ENCODE peak calls at places on chromosomes 11 and 22, in seven cellular contexts. S is fibroblast of lung, L is MM.1S, V is GM23338, B is IMR-90, H is endothelial cell of umbilical vein, Z is Karpas-422. E is an unnamed sample. For H4K20me1, the result is how much of the 10 kb centered on the place peaks cover.

GRCh38 chr11:113991170-113991569 is 16.3 kb downstream of the HTR3A start:
- DNase-seq in L (peak), B (peak), S (peak), H (peak), Z (peak), V (peak), E (peak)

GRCh38 chr11:29009426-29009825 is 901.2 kb downstream of the METTL15 start:
- DNase-seq in B (no peak), H (no peak), V (no peak), S (no peak), L (no peak), Z (no peak), E (peak)

GRCh38 chr11:100151944-100152343 is 535.1 kb upstream of the ARHGAP42 start:
- DNase-seq in L (no peak), S (no peak), H (no peak), V (no peak), B (no peak), Z (no peak), E (peak)

GRCh38 chr11:2832718-2833020 is 52.9 kb downstream of the CDKN1C start:
- DNase-seq in V (no peak), H (no peak), B (no peak), Z (no peak), S (no peak), L (no peak), E (no peak)

GRCh38 chr22:44638966-44639739 is 62.9 kb upstream of the PRR5 start:
- DNase-seq in Z (no peak), H (peak), V (no peak), L (no peak), S (no peak), B (no peak), E (no peak)

GRCh38 chr11:76642341-76642740 is 28.2 kb downstream of the LRRC32 start:
- DNase-seq in V (no peak), S (no peak), L (no peak), H (no peak), B (no peak), Z (no peak), E (no peak)

GRCh38 chr11:70233511-70233919 is 30.4 kb downstream of the FADD start:
- DNase-seq in S (peak), B (peak), Z (peak), L (no peak), H (peak), V (no peak), E (peak)

GRCh38 chr11:130706572-130706971 is 209.7 kb downstream of the SNX19 start:
- DNase-seq in H (no peak), L (no peak), B (peak), Z (no peak), V (no peak), S (no peak), E (peak)

GRCh38 chr11:46513934-46514342 is 79.9 kb downstream of the AMBRA1 start:
- DNase-seq in Z (no peak), B (peak), S (peak), L (no peak), H (peak), V (no peak), E (peak)

GRCh38 chr11:43789700-43790443 is 90.8 kb upstream of the ALKBH3 start:
- DNase-seq in S (peak), V (no peak), H (peak), Z (no peak), L (no peak), B (peak), E (peak)

GRCh38 chr22:37764622-37765021 is 43.1 kb upstream of the GCAT start:
- DNase-seq in S (no peak), B (no peak), V (no peak), L (no peak), H (no peak), Z (peak), E (no peak)

GRCh38 chr11:87324817-87325489 is 287.2 kb downstream of the TMEM135 start:
- DNase-seq in V (no peak), L (no peak), B (peak), S (no peak), Z (no peak), H (no peak), E (peak)

GRCh38 chr11:70699294-70700221 is 301.2 kb downstream of the CTTN start:
- DNase-seq in B (no peak), S (no peak), Z (peak), H (no peak), L (no peak), V (peak), E (no peak)

GRCh38 chr11:34977039-34977906 is 60.9 kb downstream of the PDHX start:
- DNase-seq in S (peak), B (peak), H (peak), V (no peak), Z (no peak), L (no peak), E (peak)

GRCh38 chr22:49040111-49040510 is 787.6 kb downstream of the BRD1 start:
- DNase-seq in L (no peak), V (no peak), S (no peak), H (no peak), Z (no peak), B (no peak), E (no peak)

GRCh38 chr11:117907276-117908110 is 21.7 kb downstream of the TMPRSS13 start:
- DNase-seq in V (peak), Z (peak), S (peak), B (peak), L (peak), H (peak), E (peak)

GRCh38 chr11:11842426-11843008 is 745 bp downstream of the USP47 start:
- DNase-seq in L (peak), B (peak), S (peak), Z (peak), H (peak), V (peak), E (peak)

GRCh38 chr22:19772422-19772672 is 11.8 kb downstream of the TBX1 start:
- DNase-seq in S (no peak), L (no peak), H (no peak), B (no peak), V (no peak), Z (no peak), E (no peak)

GRCh38 chr11:112795142-112795815 is 165.9 kb upstream of the NCAM1 start:
- DNase-seq in H (no peak), L (peak), Z (peak), B (peak), V (peak), S (peak), E (peak)

GRCh38 chr11:43486141-43486540 is 127.4 kb downstream of the TTC17 start:
- DNase-seq in V (no peak), H (no peak), Z (no peak), L (no peak), S (no peak), B (peak), E (peak)

GRCh38 chr11:7967097-7967496 is 1.9 kb upstream of the NLRP10 start:
- DNase-seq in B (peak), L (no peak), H (no peak), Z (no peak), V (no peak), S (no peak), E (peak)

GRCh38 chr11:118441770-118442169 is 5.5 kb downstream of the KMT2A start:
- DNase-seq in Z (no peak), L (no peak), B (no peak), S (no peak), H (no peak), V (no peak), E (no peak)

GRCh38 chr11:34570584-34570983 is 50.3 kb upstream of the EHF start:
- DNase-seq in H (no peak), Z (no peak), L (peak), V (no peak), B (peak), S (no peak), E (peak)

GRCh38 chr11:134639586-134640330 is 227.7 kb upstream of the B3GAT1 start:
- DNase-seq in B (no peak), L (no peak), H (no peak), Z (no peak), S (no peak), V (no peak), E (no peak)

GRCh38 chr11:9740202-9740881 is 76.5 kb downstream of the SWAP70 start:
- DNase-seq in S (no peak), H (no peak), L (no peak), Z (no peak), V (no peak), B (no peak), E (no peak)

GRCh38 chr11:3674189-3674588 is 3.0 kb upstream of the CHRNA10 start:
- DNase-seq in V (no peak), Z (no peak), H (peak), L (no peak), B (peak), S (no peak), E (peak)

GRCh38 chr11:58656348-58656747 is 33.9 kb downstream of the CNTF start:
- DNase-seq in H (no peak), B (no peak), Z (no peak), V (no peak), S (no peak), L (no peak), E (no peak)

GRCh38 chr11:77202941-77203900 is 75.2 kb downstream of the MYO7A start:
- DNase-seq in B (no peak), V (no peak), S (no peak), H (no peak), L (peak), Z (no peak), E (no peak)

DNA sequence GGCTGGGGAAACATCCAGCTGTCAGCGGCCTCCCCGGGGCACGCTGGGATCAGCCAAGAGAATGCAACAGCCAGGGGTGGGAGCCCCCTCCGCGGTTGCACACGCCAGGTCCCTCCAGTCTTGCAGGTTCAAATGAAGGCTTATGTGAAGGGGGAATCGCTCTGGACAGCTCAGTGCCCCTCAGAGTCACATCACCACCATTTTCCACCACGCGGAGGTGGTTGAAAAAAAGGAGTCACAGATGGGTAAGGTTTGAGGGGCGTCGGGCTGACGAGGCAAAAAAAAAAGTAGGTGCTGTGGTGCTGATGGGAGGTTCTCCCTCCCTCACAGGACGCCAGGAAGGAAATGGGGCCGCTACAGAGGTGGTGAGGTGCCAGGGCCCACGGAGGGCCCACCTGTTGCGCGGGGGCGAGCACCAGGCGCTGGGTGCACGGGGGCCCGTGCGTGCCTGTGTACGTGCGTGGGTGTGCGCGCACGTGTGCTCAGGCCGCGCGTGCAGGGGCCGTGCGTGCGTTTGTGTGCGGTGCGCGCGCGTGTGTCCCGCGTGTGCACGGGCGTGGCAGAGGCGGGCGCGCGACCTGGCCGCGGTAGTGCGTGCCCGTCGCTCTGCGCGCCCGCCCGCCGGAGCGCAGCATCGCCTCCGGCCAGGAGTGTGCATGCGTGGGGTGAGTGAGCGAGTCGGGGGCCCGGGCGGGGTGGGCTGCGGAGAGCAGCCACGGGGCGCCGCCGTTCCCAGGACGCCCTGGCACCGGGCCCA is 3.0 kb downstream of the PDGFB start:
- DNase-seq in V (no peak), H (no peak), Z (no peak), L (no peak), S (no peak), B (no peak), E (no peak)
- H4K20me1 ChIP-seq in V (under half), H (under half), Z (under half), L (under half), S (under half), B (under half), E (under half)

DNA sequence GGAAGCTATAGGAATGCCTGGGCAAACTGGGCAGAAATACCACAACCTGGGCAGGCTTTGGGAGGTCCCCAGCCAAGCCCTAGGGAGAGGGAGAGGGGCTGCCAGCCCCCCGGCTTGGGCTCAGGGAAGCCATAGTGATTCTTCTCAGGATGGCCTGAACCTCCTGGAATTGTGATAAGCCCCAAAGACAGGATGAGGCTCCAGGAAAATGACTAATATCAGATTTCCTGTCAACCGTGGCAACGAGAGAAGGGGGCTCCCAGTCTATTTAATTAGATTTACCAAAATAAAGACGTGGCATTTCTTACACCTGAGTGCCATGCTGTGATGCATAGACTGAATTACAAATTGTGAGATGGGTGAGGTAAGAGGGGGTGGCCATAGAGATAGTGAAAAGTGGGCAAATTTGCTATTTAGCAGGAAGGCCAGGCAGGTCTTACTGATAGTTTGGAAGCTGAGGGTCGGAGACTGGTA is 20.4 kb downstream of the SERPINH1 start:
- DNase-seq in S (no peak), B (no peak), V (no peak), L (no peak), H (peak), Z (no peak), E (no peak)
- H3K4me3 ChIP-seq in S (peak), B (peak), V (peak), L (peak), H (peak), Z (peak), E (peak)

DNA sequence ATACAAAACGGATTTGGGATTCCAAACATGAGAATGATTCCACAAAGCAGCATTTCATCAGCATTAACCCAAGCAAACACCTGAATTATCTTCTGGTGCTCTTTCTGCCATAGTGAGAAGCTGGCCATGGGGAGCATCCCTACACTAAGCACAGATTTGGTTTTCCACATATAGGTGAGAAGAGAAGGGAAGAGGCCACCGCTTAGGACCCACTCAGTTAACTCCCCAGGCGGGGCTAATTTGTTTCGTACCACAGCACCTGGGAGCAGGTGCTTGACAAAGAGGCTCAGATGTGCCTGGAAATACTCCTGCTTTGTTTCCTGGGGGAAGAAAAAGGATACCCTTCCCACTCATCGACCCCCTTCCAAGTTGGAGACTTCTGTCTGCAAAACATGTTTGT is 64.2 kb downstream of the RAB30 start:
- DNase-seq in V (no peak), H (no peak), L (no peak), B (no peak), Z (no peak), S (no peak), E (no peak)
- H4K20me1 ChIP-seq in V (under half), H (under half), L (under half), B (under half), Z (under half), S (under half), E (under half)

GRCh38 chr11:45141171-45141570 is 5.3 kb upstream of the PRDM11 start:
- DNase-seq in Z (no peak), S (no peak), B (no peak), L (peak), H (no peak), V (no peak), E (no peak)
- H3K4me3 ChIP-seq in Z (no peak), S (no peak), B (no peak), L (no peak), H (no peak), V (no peak), E (no peak)

GRCh38 chr11:63845305-63845704 is 6.4 kb downstream of the MARK2 start:
- DNase-seq in S (peak), V (no peak), H (no peak), B (peak), Z (no peak), L (no peak), E (peak)

GRCh38 chr11:63845911-63846310 is 7.0 kb downstream of the MARK2 start:
- DNase-seq in L (no peak), B (no peak), Z (no peak), S (no peak), H (no peak), V (no peak), E (no peak)

GRCh38 chr11:63847363-63847762 is 8.5 kb downstream of the MARK2 start:
- DNase-seq in B (no peak), S (no peak), H (no peak), V (peak), Z (no peak), L (no peak), E (no peak)

GRCh38 chr11:63849691-63850090 is 10.8 kb downstream of the MARK2 start:
- DNase-seq in S (no peak), V (no peak), L (no peak), Z (no peak), B (no peak), H (no peak), E (no peak)

GRCh38 chr11:63846897-63847296 is 8.0 kb downstream of the MARK2 start:
- DNase-seq in Z (no peak), B (no peak), H (no peak), V (no peak), S (no peak), L (no peak), E (no peak)
- H4K20me1 ChIP-seq in Z (under half), B (half or more), H (under half), V (half or more), S (under half), L (under half), E (half or more)

DNA sequence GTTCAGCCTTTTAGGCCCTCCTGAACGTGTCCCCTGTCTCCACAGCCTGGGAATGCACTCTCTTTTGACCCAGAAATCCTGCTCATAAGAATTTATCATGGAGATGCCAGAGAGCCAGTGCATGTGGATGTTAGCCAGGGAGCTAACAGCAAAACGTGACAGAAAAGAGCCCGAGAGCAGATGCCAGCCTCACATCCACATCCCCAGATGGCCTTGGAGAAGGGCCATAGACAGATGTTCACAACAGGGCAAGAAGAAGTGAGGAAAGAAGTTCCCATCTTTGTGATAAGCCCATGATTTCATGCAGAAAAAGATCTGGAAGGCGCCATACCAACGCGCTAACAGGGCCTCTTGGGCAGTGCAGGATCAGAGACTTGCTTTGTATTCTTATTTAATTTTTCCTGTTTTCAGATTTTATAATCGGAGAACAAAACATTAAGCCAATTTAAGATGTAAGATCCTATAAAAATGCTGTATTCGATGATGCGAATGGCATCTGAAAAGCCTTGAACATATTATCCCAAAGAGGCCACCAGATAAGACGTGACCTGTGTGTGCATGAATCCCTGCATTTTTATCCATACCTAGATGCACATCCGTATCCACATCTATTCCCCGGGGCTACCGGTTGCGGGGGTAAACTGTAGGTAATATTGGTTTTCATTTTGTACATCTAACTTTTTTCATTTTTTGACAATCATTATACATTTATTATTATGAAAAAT is 48.7 kb downstream of the IGLL5 start:
- DNase-seq in Z (no peak), V (no peak), S (no peak), H (no peak), B (no peak), L (no peak), E (no peak)
- H3K4me3 ChIP-seq in Z (peak), V (no peak), S (no peak), H (no peak), B (no peak), L (no peak), E (no peak)

GRCh38 chr11:105968021-105968697 is 53.9 kb downstream of the MSANTD4 start:
- DNase-seq in S (peak), V (no peak), B (peak), H (no peak), Z (no peak), L (no peak), E (peak)

GRCh38 chr11:105975128-105975527 is 46.9 kb downstream of the MSANTD4 start:
- DNase-seq in V (no peak), B (peak), L (no peak), S (peak), H (peak), Z (no peak), E (peak)

DNA sequence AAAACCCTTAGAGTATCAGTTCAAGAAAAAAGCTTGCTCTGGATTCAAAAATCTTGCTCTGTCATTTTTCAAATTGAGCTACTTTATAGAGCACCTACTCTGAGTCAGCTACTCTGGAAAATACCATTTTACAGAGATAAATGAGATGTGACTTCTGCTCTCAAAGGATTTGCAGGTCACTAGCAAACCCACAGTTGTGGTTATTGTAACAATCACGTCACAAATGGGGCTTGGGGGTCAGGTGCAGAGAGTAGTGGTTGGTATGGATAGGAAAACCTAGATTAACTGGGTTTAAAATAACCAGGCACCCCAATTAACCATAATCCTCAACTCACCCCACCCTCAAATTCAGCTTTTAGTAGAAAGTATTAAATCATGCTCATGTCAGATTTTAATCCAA is 52.3 kb downstream of the MSANTD4 start:
- DNase-seq in B (no peak), V (no peak), L (no peak), H (no peak), S (no peak), Z (no peak), E (no peak)
- H4K20me1 ChIP-seq in B (under half), V (under half), L (under half), H (under half), S (under half), Z (under half), E (under half)

DNA sequence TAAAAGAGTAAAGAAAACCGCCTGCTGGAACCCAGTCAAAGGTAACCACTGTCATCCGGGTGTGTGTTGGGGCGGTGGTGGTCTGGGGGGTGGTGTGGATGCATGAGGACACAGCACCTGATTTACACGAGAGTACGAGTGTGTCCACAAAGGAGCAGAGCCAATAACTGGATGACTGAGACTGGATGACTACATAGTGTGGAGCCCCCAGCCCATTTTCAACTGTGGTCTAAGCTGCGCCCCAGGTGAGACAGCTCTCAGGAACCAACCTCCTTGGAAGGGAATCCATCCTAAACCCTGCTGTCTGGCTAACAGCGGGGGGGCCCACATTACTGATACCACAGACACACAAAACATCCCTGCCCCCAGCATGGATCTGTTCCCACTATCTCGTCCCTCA is 5.6 kb downstream of the CELSR1 start:
- DNase-seq in L (no peak), H (no peak), S (no peak), B (no peak), V (no peak), Z (no peak), E (no peak)
- H3K4me3 ChIP-seq in L (no peak), H (no peak), S (no peak), B (no peak), V (no peak), Z (no peak), E (no peak)

E was measured in astrocyte.